ENCODE peak calls at places on chromosomes 1 and 21, in nine cellular contexts. M is immature natural killer cell; A is NCI-H1417; T is COR-L47; B is activated naive CD4-positive, alpha-beta T cell treated with anti-CD3 and anti-CD28 coated beads, Interleukin-2, amount 50 U/mL, for 72 hours; L is glutamatergic neuron; N is astrocyte of the spinal cord; U is IMR-90; F is ovary. Q is an unnamed sample.
A peak's percentile ranks its signal among the peaks of the same experiment; 100 is the strongest.

GRCh38 chr1:91968334-91968733 is 19.1 kb downstream of the BRDT start:
- DNase-seq in M (no peak), A (no peak), T (no peak), B (no peak), L (no peak), N (no peak), U (no peak), F (no peak), Q (no peak)

GRCh38 chr21:44298301-44298700 is 1.6 kb upstream of the PFKL start:
- DNase-seq in M (no peak), A (peak; percentile 23), T (no peak), B (no peak), L (no peak), N (no peak), U (peak; percentile 7), F (no peak), Q (no peak)

GRCh38 chr1:181062800-181063428 is 25.6 kb upstream of the IER5 start:
- DNase-seq in M (peak; percentile 65), A (no peak), T (no peak), B (peak; percentile 18), L (no peak), N (no peak), U (peak; percentile 66), F (no peak), Q (peak; percentile 57)

GRCh38 chr21:45516071-45516670 is 26.1 kb downstream of the SLC19A1 start:
- DNase-seq in M (no peak), A (no peak), T (no peak), B (no peak), L (peak; percentile 17), N (no peak), U (no peak), F (peak; percentile 23), Q (no peak)

GRCh38 chr1:59705849-59706599 is 108.7 kb upstream of the HOOK1 start:
- DNase-seq in M (no peak), A (no peak), T (no peak), B (no peak), L (no peak), N (peak; percentile 47), U (peak; percentile 93), F (no peak), Q (no peak)

GRCh38 chr1:66648896-66649597 is 103.2 kb upstream of the DYNLT5 start:
- DNase-seq in M (no peak), A (no peak), T (no peak), B (no peak), L (no peak), N (no peak), U (no peak), F (no peak), Q (no peak)

GRCh38 chr1:145962157-145963102 is 1.9 kb downstream of the ANKRD34A start:
- DNase-seq in M (no peak), A (peak; percentile 52), T (no peak), B (no peak), L (no peak), N (no peak), U (no peak), F (peak; percentile 78), Q (peak; percentile 32)

GRCh38 chr1:207454046-207454964 is at the start of gene CR2:
- DNase-seq in M (peak; percentile 17), A (peak; percentile 75), T (peak; percentile 74), B (peak; percentile 32), L (peak; percentile 40), N (no peak), U (no peak), F (peak; percentile 12), Q (peak; percentile 22)

GRCh38 chr1:87151500-87152421 is 176.9 kb upstream of the LMO4 start:
- DNase-seq in M (peak; percentile 8), A (no peak), T (no peak), B (peak; percentile 36), L (peak; percentile 81), N (peak; percentile 77), U (peak; percentile 58), F (peak; percentile 59), Q (peak; percentile 20)

Q was measured in activated CD4-positive, alpha-beta memory T cell treated with anti-CD3 and anti-CD28 coated beads, Interleukin-2, amount 10 ng/mL, durations not matched to agents 7 days and 5 days.